ENCODE peak calls at places on chromosomes 6 and 20, in eight cellular contexts. R, E, Y, M, S, H, L and G are unnamed samples.

GRCh38 chr6:85113934-85114582 is 335.8 kb upstream of the NT5E start:
- DNase-seq in L (peak; percentile 64), S (no peak), E (peak; percentile 40), M (no peak), H (no peak), Y (peak; percentile 67), R (no peak), G (no peak)

GRCh38 chr20:59149678-59150504 is 13.7 kb upstream of the ZNF831 start:
- DNase-seq in E (no peak), L (no peak), S (peak; percentile 33), H (no peak), M (no peak), R (no peak), Y (no peak), G (no peak)

GRCh38 chr20:62860391-62860923 is 1.2 kb downstream of the TCFL5 start:
- DNase-seq in R (peak; percentile 35), H (no peak), Y (no peak), S (no peak), M (peak; percentile 52), L (peak; percentile 68), E (no peak), G (no peak)

GRCh38 chr20:24472426-24472825 is 3.0 kb downstream of the SYNDIG1 start:
- DNase-seq in H (no peak), E (no peak), L (no peak), R (no peak), M (no peak), S (no peak), Y (no peak), G (no peak)

GRCh38 chr20:50605136-50605535 is 86.2 kb downstream of the RIPOR3 start:
- DNase-seq in R (no peak), H (no peak), E (no peak), M (no peak), Y (no peak), L (no peak), S (no peak), G (no peak)

GRCh38 chr6:42390228-42390934 is 61.3 kb downstream of the TRERF1 start:
- DNase-seq in S (peak; percentile 39), M (no peak), E (no peak), H (no peak), R (no peak), L (no peak), Y (no peak), G (no peak)

GRCh38 chr6:145067430-145067829 is 667.9 kb downstream of the EPM2A start:
- DNase-seq in S (no peak), L (peak; percentile 72), E (no peak), R (peak; percentile 59), H (peak; percentile 69), Y (no peak), M (no peak), G (no peak)

GRCh38 chr6:79821859-79822258 is 125.5 kb downstream of the ELOVL4 start:
- DNase-seq in S (no peak), Y (no peak), H (no peak), L (peak; percentile 33), R (peak; percentile 7), E (no peak), M (peak; percentile 15), G (no peak)

GRCh38 chr6:43838276-43839036 is 68.4 kb downstream of the VEGFA start:
- DNase-seq in M (peak; percentile 88), S (peak; percentile 37), E (peak; percentile 30), H (no peak), R (peak; percentile 77), L (peak; percentile 89), Y (peak; percentile 70), G (peak; percentile 32)

GRCh38 chr6:170208651-170209353 is 82.1 kb downstream of the DLL1 start:
- DNase-seq in S (no peak), R (no peak), Y (peak; percentile 47), M (no peak), L (no peak), H (no peak), E (peak; percentile 12), G (peak; percentile 6)

GRCh38 chr20:34743039-34743438 is 38.9 kb downstream of the TP53INP2 start:
- DNase-seq in E (no peak), L (no peak), R (no peak), M (no peak), Y (no peak), H (no peak), S (no peak), G (no peak)

GRCh38 chr6:161273752-161274487 is at the start of gene AGPAT4:
- DNase-seq in L (peak; percentile 98), S (peak; percentile 70), E (peak; percentile 73), R (peak; percentile 98), H (peak; percentile 92), M (peak; percentile 99), Y (peak; percentile 90), G (peak; percentile 85)

GRCh38 chr6:24408719-24409410 is 6.1 kb downstream of the MRS2 start:
- DNase-seq in R (no peak), E (no peak), L (no peak), H (no peak), Y (no peak), M (no peak), S (no peak), G (no peak)

GRCh38 chr6:130076512-130076911 is 58.1 kb downstream of the L3MBTL3 start:
- DNase-seq in L (peak; percentile 15), Y (no peak), S (no peak), M (no peak), E (no peak), H (no peak), R (peak; percentile 3), G (no peak)

GRCh38 chr6:157791461-157791860 is 31.6 kb upstream of the SNX9 start:
- DNase-seq in R (no peak), Y (no peak), M (no peak), S (no peak), H (no peak), E (no peak), L (no peak), G (no peak)

GRCh38 chr6:36353411-36353915 is 16.8 kb upstream of the BNIP5 start:
- DNase-seq in H (no peak), L (peak; percentile 52), M (no peak), S (no peak), R (peak; percentile 96), E (no peak), Y (no peak), G (no peak)

GRCh38 chr20:13868331-13868730 is 83.5 kb downstream of the NDUFAF5 start:
- DNase-seq in E (no peak), S (no peak), L (peak; percentile 94), M (no peak), Y (no peak), H (peak; percentile 44), R (peak; percentile 55), G (peak; percentile 56)

GRCh38 chr6:137926207-137926731 is 59.2 kb downstream of the TNFAIP3 start:
- DNase-seq in S (no peak), L (peak; percentile 89), E (no peak), Y (no peak), M (peak; percentile 90), H (peak; percentile 86), R (peak; percentile 97), G (no peak)

GRCh38 chr20:48478806-48479550 is 348.8 kb downstream of the PREX1 start:
- DNase-seq in H (no peak), M (no peak), R (no peak), Y (no peak), E (no peak), S (no peak), L (no peak), G (no peak)

GRCh38 chr6:100176321-100176950 is 182.4 kb upstream of the MCHR2 start:
- DNase-seq in E (no peak), M (peak; percentile 47), Y (no peak), S (no peak), H (peak; percentile 10), L (peak; percentile 82), R (peak; percentile 62), G (no peak)

GRCh38 chr6:52154381-52154780 is 31.8 kb upstream of the IL17A start:
- DNase-seq in E (no peak), R (no peak), Y (no peak), S (no peak), L (no peak), H (no peak), M (no peak), G (no peak)
- H3K27ac ChIP-seq in E (no peak overlapping the region), R (no peak overlapping the region), Y (no peak overlapping the region), S (no peak overlapping the region), L (no peak overlapping the region), H (no peak overlapping the region), M (no peak overlapping the region), G (no peak overlapping the region)

GRCh38 chr20:23362392-23363256 is 642 bp downstream of the GZF1 start:
- DNase-seq in E (peak; percentile 47), M (peak; percentile 67), R (peak; percentile 34), S (peak; percentile 45), L (peak; percentile 74), Y (peak; percentile 76), H (no peak), G (no peak)
- H3K4me1 ChIP-seq in E (peaks cover 63% of the 10 kb centered on the region), M (peaks cover 19% of the 10 kb centered on the region), R (peaks cover 14% of the 10 kb centered on the region), S (peaks cover 15% of the 10 kb centered on the region), L (peaks cover 38% of the 10 kb centered on the region), Y (peaks cover 45% of the 10 kb centered on the region), H (peaks cover 10% of the 10 kb centered on the region), G (peaks cover 13% of the 10 kb centered on the region)

DNA sequence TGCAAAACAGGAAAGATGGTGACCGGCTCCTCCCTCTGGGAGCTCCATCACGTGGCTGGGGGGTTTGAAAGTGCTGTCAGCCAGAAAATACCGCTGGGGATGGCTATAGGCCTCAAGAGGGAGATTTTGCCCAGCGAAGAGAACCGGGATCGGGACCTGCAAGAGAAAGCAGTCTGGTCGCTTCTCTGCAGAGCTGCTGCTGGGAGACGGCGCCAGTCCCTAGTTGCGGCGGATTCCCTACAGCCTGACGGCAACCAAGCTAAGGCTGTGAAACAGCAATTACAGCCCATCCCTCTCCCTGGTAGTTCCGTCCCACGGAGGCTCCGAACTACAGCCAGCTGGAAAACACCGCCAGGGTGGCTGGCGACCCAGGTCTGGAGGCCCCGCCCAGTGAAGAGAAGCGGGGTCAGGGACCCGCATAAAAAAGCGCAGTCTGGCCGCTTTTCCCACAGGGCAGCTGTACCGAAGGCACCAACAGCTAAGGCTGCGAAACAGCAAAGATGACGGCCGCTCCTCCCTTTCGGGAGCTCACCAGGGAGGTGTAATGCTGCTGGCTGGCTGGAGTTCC is 238.1 kb upstream of the IRAK1BP1 start:
- DNase-seq in L (peak; percentile 71), E (peak; percentile 46), M (peak; percentile 9), Y (no peak), H (no peak), R (peak; percentile 34), S (no peak), G (no peak)
- H3K27ac ChIP-seq in L (peak overlapping the region; percentile 15), E (peak overlapping the region; percentile 60), M (no peak overlapping the region), Y (no peak overlapping the region), H (no peak overlapping the region), R (no peak overlapping the region), S (no peak overlapping the region), G (no peak overlapping the region)

GRCh38 chr6:105593805-105594231 is 190.9 kb upstream of the PREP start:
- DNase-seq in R (peak; percentile 74), L (peak; percentile 22), E (no peak), M (no peak), S (no peak), H (no peak), Y (no peak), G (no peak)
- H3K4me1 ChIP-seq in R (peaks cover 13% of the 10 kb centered on the region), L (peaks cover 54% of the 10 kb centered on the region), E (no peaks in the 10 kb centered on the region), M (peaks cover 1% of the 10 kb centered on the region), S (no peaks in the 10 kb centered on the region), H (peaks cover 65% of the 10 kb centered on the region), Y (peaks cover 31% of the 10 kb centered on the region), G (peaks cover 5% of the 10 kb centered on the region)